ENCODE peak calls at places on chromosomes 4 and X, in five cellular contexts. H, X, C, J and Z are unnamed samples.

GRCh38 chr4:176611954-176612353 is 180.8 kb downstream of the VEGFC start:
- DNase-seq in C (no peak), H (no peak), J (no peak), X (no peak), Z (no peak)

GRCh38 chr4:80471701-80472100 is 136.2 kb downstream of the CFAP299 start:
- DNase-seq in J (no peak), C (no peak), X (no peak), H (peak; percentile 59), Z (no peak)

GRCh38 chr4:30610361-30610760 is 109.8 kb upstream of the PCDH7 start:
- DNase-seq in J (no peak), H (no peak), X (no peak), C (no peak), Z (no peak)

GRCh38 chr4:137949746-137950145 is 292.4 kb downstream of the SLC7A11 start:
- DNase-seq in C (no peak), J (no peak), X (no peak), H (no peak), Z (no peak)

GRCh38 chr4:31984872-31985271 is 1264.7 kb downstream of the PCDH7 start:
- DNase-seq in H (no peak), X (no peak), C (no peak), J (no peak), Z (no peak)

GRCh38 chr4:178426871-178427270 is 984.6 kb upstream of the AGA start:
- DNase-seq in J (no peak), H (no peak), C (no peak), X (no peak), Z (no peak)

GRCh38 chr4:140756292-140757219 is at the start of gene TBC1D9:
- DNase-seq in X (peak; percentile 25), C (peak; percentile 9), J (peak; percentile 68), H (peak; percentile 82), Z (peak; percentile 91)

GRCh38 chrX:154327026-154327820 is 31.6 kb downstream of the TKTL1 start:
- DNase-seq in X (no peak), J (no peak), H (no peak), C (no peak), Z (no peak)

GRCh38 chr4:40719008-40719623 is 30.6 kb upstream of the NSUN7 start:
- DNase-seq in J (peak; percentile 44), X (peak; percentile 71), H (no peak), C (peak; percentile 30), Z (no peak)

GRCh38 chr4:94262163-94263016 is 54.7 kb downstream of the SMARCAD1 start:
- DNase-seq in H (no peak), X (no peak), C (no peak), J (no peak), Z (no peak)

GRCh38 chrX:155115174-155115830 is 44.0 kb downstream of the BRCC3 start:
- DNase-seq in J (no peak), H (no peak), C (no peak), X (no peak), Z (no peak)

GRCh38 chr4:176313596-176314341 is 6.0 kb upstream of the SPCS3 start:
- DNase-seq in J (no peak), C (no peak), X (no peak), H (no peak), Z (no peak)

GRCh38 chrX:2401590-2402360 is 99.0 kb downstream of the DHRSX start:
- DNase-seq in H (no peak), C (no peak), X (no peak), J (peak; percentile 94), Z (no peak)

GRCh38 chrX:145773006-145773405 is 44.6 kb upstream of the SLITRK2 start:
- DNase-seq in H (no peak), J (no peak), X (no peak), C (no peak), Z (no peak)

GRCh38 chr4:26400140-26400539 is 79.3 kb downstream of the RBPJ start:
- DNase-seq in H (no peak), X (no peak), J (no peak), C (no peak), Z (no peak)

GRCh38 chrX:101708180-101708579 is 48.5 kb upstream of the ARMCX2 start:
- DNase-seq in J (no peak), C (no peak), X (no peak), H (no peak), Z (no peak)

GRCh38 chr4:82371398-82371972 is 2.3 kb downstream of the HNRNPD start:
- DNase-seq in X (no peak), H (no peak), J (no peak), C (peak; percentile 25), Z (no peak)

GRCh38 chr4:152901205-152901604 is 34.9 kb upstream of the FHDC1 start:
- DNase-seq in X (no peak), J (no peak), H (no peak), C (no peak), Z (no peak)

GRCh38 chr4:1593881-1594345 is 90.2 kb downstream of the FAM53A start:
- DNase-seq in H (no peak), X (no peak), C (peak; percentile 62), J (no peak), Z (no peak)

GRCh38 chr4:181261279-181261678 is 981.9 kb upstream of the TENM3 start:
- DNase-seq in H (no peak), C (no peak), X (no peak), J (no peak), Z (no peak)

GRCh38 chrX:10158279-10158939 is 1.6 kb downstream of the CLCN4 start:
- DNase-seq in J (no peak), X (no peak), C (no peak), H (peak; percentile 54), Z (peak; percentile 63)

GRCh38 chr4:17616283-17616682 is 1.8 kb downstream of the MED28 start:
- DNase-seq in C (peak; percentile 17), J (no peak), H (no peak), X (no peak), Z (no peak)

GRCh38 chrX:73850124-73851013 is 287.4 kb downstream of the CHIC1 start:
- DNase-seq in H (peak; percentile 29), X (peak; percentile 62), J (peak; percentile 1), C (peak; percentile 46), Z (no peak)

GRCh38 chrX:109873983-109874382 is 128.9 kb upstream of the TMEM164 start:
- DNase-seq in X (no peak), C (no peak), H (no peak), J (no peak), Z (no peak)

GRCh38 chr4:168765726-168766125 is 244.3 kb downstream of the CBR4 start:
- DNase-seq in H (no peak), X (no peak), J (no peak), C (no peak), Z (no peak)

GRCh38 chrX:123869488-123869887 is 9.6 kb downstream of the XIAP start:
- DNase-seq in J (no peak), H (no peak), X (no peak), C (no peak), Z (no peak)

GRCh38 chr4:93781198-93781597 is 47.4 kb upstream of the ATOH1 start:
- DNase-seq in J (no peak), X (no peak), C (no peak), H (no peak), Z (no peak)

GRCh38 chr4:126843492-126844067 is 789.2 kb upstream of the INTU start:
- DNase-seq in J (no peak), C (no peak), H (no peak), X (no peak), Z (no peak)

DNA sequence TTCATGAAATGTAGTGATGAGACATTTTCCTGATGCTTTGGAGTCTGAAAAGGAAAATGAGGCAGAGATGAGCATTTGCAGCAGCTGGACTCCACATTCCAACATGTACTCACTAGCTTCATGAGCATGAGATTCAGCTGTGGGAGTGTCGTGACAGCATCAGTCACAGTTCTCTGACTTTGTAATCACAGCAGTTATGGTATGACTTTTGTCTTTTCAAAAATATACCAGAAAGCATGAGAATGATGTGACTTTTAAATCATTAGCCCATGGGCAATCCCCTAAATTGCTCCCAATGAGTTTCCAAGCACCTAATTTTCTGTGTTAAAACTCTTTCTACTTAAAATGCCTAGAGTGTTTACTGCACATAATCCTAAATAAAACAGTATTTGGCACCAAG is 18.2 kb upstream of the MSL3 start:
- DNase-seq in H (no peak), C (no peak), J (no peak), X (peak; percentile 66), Z (no peak)
- TF ChIP-seq USF2 in H (no peak), C (no peak), J (no peak), X (no peak), Z (no peak)

DNA sequence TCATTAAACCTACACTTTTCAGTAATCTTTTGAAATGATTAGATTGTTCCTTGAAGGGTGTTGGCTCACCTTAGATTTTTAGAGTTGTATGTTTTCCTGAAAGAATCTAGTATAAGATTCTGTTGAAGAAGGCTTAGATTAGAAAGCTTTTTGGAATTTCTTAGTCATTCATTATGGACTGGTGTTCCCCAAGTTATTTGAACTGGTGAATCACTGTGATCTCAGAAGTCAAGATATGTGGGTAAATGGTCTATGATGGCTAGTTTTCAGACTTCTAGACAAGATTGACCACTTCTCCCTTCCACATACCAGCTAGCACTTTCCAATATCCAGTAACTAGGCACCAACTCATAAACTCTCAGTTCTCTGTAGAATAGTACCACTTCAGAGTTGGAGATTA is 138.1 kb downstream of the KDM6A start:
- DNase-seq in X (no peak), H (no peak), J (no peak), C (no peak), Z (no peak)
- TF ChIP-seq ATF3 in X (no peak), H (no peak), J (no peak), C (no peak), Z (no peak)

DNA sequence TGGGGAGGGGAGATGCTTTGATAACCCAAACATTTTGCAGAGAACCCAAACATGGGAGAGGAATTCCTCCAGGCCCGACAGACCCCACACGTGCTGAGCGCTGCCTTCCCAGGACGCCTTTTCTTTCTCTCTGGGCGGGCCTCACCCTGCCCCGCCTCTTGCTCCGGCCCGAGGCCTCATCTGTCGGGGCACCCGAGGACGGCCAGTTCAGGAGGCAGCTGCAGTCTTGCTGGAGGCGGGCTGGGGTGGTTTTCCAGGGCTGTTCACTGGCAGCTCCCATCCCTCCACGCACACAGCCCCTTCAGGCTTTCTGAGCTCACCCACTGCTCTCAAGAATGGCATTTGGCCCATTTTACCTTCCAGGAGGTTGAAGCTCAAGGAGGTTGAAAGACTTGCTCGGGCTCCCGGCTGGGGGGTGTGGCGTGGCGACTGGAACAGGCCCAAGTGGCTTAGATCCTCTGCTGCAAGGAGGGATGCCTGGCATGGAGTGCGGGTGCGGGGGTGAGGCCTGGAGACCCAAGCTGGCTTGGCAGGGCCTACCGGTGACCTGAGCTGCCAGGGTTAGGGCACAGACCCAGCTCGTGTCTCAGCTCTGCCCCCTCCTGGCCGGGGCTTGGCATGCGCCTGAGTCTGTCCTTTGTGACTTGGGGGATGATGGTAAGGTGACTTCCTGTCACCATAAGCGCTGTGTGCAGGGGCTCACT is 99.2 kb downstream of the PSAPL1 start:
- DNase-seq in X (peak; percentile 1), H (peak; percentile 91), J (peak; percentile 36), C (peak; percentile 58), Z (peak; percentile 53)
- TF ChIP-seq USF2 in X (no peak), H (no peak), J (no peak), C (no peak), Z (no peak)

GRCh38 chrX:16114640-16115039 is 8.7 kb upstream of the GRPR start:
- DNase-seq in H (no peak), C (no peak), J (no peak), X (no peak), Z (no peak)

GRCh38 chrX:16113978-16114554 is 9.3 kb upstream of the GRPR start:
- DNase-seq in C (no peak), J (no peak), H (no peak), X (no peak), Z (no peak)

DNA sequence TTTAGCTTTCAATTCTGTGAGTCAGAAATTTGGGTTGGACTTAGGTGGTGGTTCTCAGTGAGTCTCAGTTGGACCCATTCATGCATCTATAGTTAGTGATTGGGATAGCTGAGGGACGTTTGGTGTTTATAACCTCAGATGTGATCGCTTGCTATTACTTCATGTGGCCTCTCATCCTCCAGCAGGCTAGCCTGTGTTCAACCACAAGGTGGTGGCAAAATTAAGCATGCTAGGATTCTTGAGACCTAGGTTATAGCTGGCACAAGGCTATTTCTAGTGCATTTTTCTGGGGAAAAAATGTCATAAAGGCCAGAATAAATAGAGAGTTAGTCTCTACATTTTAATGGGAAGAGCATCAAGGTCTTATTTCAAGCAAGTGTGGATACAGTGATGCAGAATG is 10.9 kb upstream of the GRPR start:
- DNase-seq in C (no peak), H (no peak), X (no peak), J (no peak), Z (no peak)
- TF ChIP-seq ATF3 in C (no peak), H (no peak), X (no peak), J (no peak), Z (no peak)